ENCODE peak calls at places on chromosomes 12 and 14, in eight cellular contexts. H, Y, I, P, N, O, W and T are unnamed samples.

GRCh38 chr12:124338448-124338847 is 43.6 kb downstream of the RFLNA start:
- DNase-seq in O (no peak), P (no peak), Y (no peak), W (no peak), H (no peak), N (no peak), I (no peak), T (no peak)

GRCh38 chr12:94171595-94171930 is 23.2 kb downstream of the PLXNC1 start:
- DNase-seq in I (no peak), O (no peak), N (no peak), W (no peak), Y (no peak), H (no peak), P (no peak), T (no peak)

GRCh38 chr14:91327201-91327600 is 82.7 kb upstream of the GPR68 start:
- DNase-seq in H (no peak), O (no peak), N (no peak), I (no peak), P (no peak), Y (no peak), W (no peak), T (no peak)

GRCh38 chr12:116123511-116124258 is 153.8 kb downstream of the MED13L start:
- DNase-seq in O (no peak), I (no peak), Y (no peak), N (peak; percentile 48), H (no peak), W (no peak), P (no peak), T (peak; percentile 48)

GRCh38 chr14:24271834-24272263 is 452 bp upstream of the RABGGTA start:
- DNase-seq in W (no peak), P (no peak), Y (no peak), H (no peak), I (no peak), O (no peak), N (no peak), T (no peak)

GRCh38 chr12:19158909-19159308 is 29.4 kb downstream of the PLEKHA5 start:
- DNase-seq in W (no peak), Y (no peak), P (no peak), N (no peak), O (no peak), I (no peak), H (no peak), T (no peak)

GRCh38 chr12:92396647-92397258 is 251.1 kb upstream of the BTG1 start:
- DNase-seq in N (no peak), I (no peak), P (no peak), H (peak; percentile 61), Y (no peak), W (no peak), O (no peak), T (no peak)

GRCh38 chr12:24778486-24779304 is 170.2 kb downstream of the BCAT1 start:
- DNase-seq in Y (no peak), P (no peak), O (no peak), H (no peak), N (peak; percentile 26), I (no peak), W (no peak), T (no peak)

GRCh38 chr12:6372403-6373003 is 2.9 kb downstream of the SCNN1A start:
- DNase-seq in W (no peak), O (no peak), I (no peak), P (peak; percentile 24), N (no peak), Y (peak; percentile 48), H (peak; percentile 79), T (peak; percentile 76)

GRCh38 chr14:34449819-34450541 is 12.1 kb downstream of the SPTSSA start:
- DNase-seq in H (no peak), I (no peak), N (no peak), P (no peak), Y (no peak), W (no peak), O (no peak), T (no peak)

GRCh38 chr14:103541494-103541943 is 12.5 kb downstream of the TRMT61A start:
- DNase-seq in N (no peak), P (no peak), I (no peak), W (no peak), H (no peak), Y (no peak), O (no peak), T (peak; percentile 44)

GRCh38 chr12:27284751-27285150 is 40.7 kb downstream of the STK38L start:
- DNase-seq in I (no peak), N (no peak), W (no peak), O (no peak), Y (no peak), H (peak; percentile 24), P (no peak), T (no peak)

GRCh38 chr14:92793709-92794546 is at the start of gene GOLGA5:
- DNase-seq in W (peak; percentile 99), O (peak; percentile 99), N (peak; percentile 98), P (peak; percentile 99), H (peak; percentile 96), Y (peak; percentile 96), I (peak; percentile 98), T (peak; percentile 99)

GRCh38 chr12:94545937-94546771 is 86.5 kb upstream of the CEP83 start:
- DNase-seq in Y (no peak), O (peak; percentile 36), N (peak; percentile 69), P (peak; percentile 24), W (no peak), I (peak; percentile 60), H (peak; percentile 17), T (peak; percentile 53)

GRCh38 chr12:88228720-88229119 is 86.6 kb downstream of the TMTC3 start:
- DNase-seq in I (no peak), W (no peak), N (no peak), P (no peak), Y (no peak), O (no peak), H (no peak), T (no peak)

GRCh38 chr14:87993485-87993809 is 465 bp upstream of the GALC start:
- DNase-seq in O (no peak), P (no peak), N (no peak), H (no peak), W (no peak), I (no peak), Y (no peak), T (no peak)